ENCODE peak calls at places on chromosomes 12 and 14, in four cellular contexts. X is endodermal cell, B is cardiac muscle cell, V is right cardiac atrium. S is an unnamed sample. For H3K27me3, the result is how much of the 10 kb centered on the place peaks cover.

GRCh38 chr14:32623300-32624093 is 294.4 kb downstream of the AKAP6 start:
- DNase-seq in X (no peak), B (peak), V (no peak), S (no peak)

GRCh38 chr14:100662850-100663527 is 63.7 kb upstream of the DLK1 start:
- DNase-seq in X (peak), B (peak), V (peak), S (peak)

GRCh38 chr12:50110762-50111416 is 1.1 kb upstream of the COX14 start:
- DNase-seq in X (peak), B (no peak), V (peak), S (no peak)

GRCh38 chr14:38405851-38406630 is 150.1 kb upstream of the CLEC14A start:
- DNase-seq in X (peak), B (peak), V (no peak), S (no peak)

GRCh38 chr14:99196310-99196650 is 75.7 kb downstream of the BCL11B start:
- DNase-seq in X (no peak), B (no peak), V (no peak), S (no peak)

GRCh38 chr12:77232045-77232444 is 166.7 kb upstream of the E2F7 start:
- DNase-seq in X (no peak), B (peak), V (no peak), S (no peak)

GRCh38 chr14:103161054-103161397 is 37.8 kb downstream of the TNFAIP2 start:
- DNase-seq in X (peak), B (peak), V (no peak), S (no peak)

GRCh38 chr12:11564984-11565651 is 84.4 kb upstream of the ETV6 start:
- DNase-seq in X (no peak), B (no peak), V (no peak), S (no peak)

GRCh38 chr12:68080577-68080976 is 79.0 kb downstream of the IFNG start:
- DNase-seq in X (peak), B (no peak), V (no peak), S (no peak)

GRCh38 chr12:132444957-132445883 is 44.7 kb upstream of the FBRSL1 start:
- DNase-seq in X (peak), B (no peak), V (peak), S (peak)

GRCh38 chr14:73244541-73244940 is 7.2 kb downstream of the PAPLN start:
- DNase-seq in X (no peak), B (no peak), V (no peak), S (no peak)

GRCh38 chr12:88896958-88897357 is 316.7 kb upstream of the KITLG start:
- DNase-seq in X (no peak), B (no peak), V (no peak), S (no peak)

GRCh38 chr14:59148334-59148900 is 40.0 kb upstream of the DAAM1 start:
- DNase-seq in X (no peak), B (no peak), V (no peak), S (no peak)

GRCh38 chr14:31038521-31039166 is 12.5 kb upstream of the STRN3 start:
- DNase-seq in X (peak), B (peak), V (no peak), S (no peak)

GRCh38 chr12:3098436-3098835 is 21.3 kb downstream of the TSPAN9 start:
- DNase-seq in X (no peak), B (no peak), V (no peak), S (no peak)

GRCh38 chr12:76422878-76423438 is 74.7 kb upstream of the BBS10 start:
- DNase-seq in X (no peak), B (peak), V (no peak), S (no peak)

GRCh38 chr14:92991536-92991935 is 68.6 kb downstream of the CHGA start:
- DNase-seq in X (no peak), B (no peak), V (peak), S (no peak)

GRCh38 chr12:109842021-109842420 is 8.8 kb upstream of the TRPV4 start:
- DNase-seq in X (peak), B (no peak), V (no peak), S (no peak)

GRCh38 chr12:22670762-22671161 is 45.8 kb downstream of the ETNK1 start:
- DNase-seq in X (no peak), B (peak), V (no peak), S (no peak)

GRCh38 chr12:88615490-88615889 is 35.2 kb upstream of the KITLG start:
- DNase-seq in X (no peak), B (no peak), V (no peak), S (no peak)

GRCh38 chr14:74299061-74299545 is 3.6 kb downstream of the ABCD4 start:
- DNase-seq in X (peak), B (peak), V (no peak), S (no peak)

GRCh38 chr12:109736552-109737108 is 23.0 kb downstream of the FAM222A start:
- DNase-seq in X (peak), B (peak), V (peak), S (no peak)

GRCh38 chr12:58252914-58253313 is 311.5 kb downstream of the ATP23 start:
- DNase-seq in X (no peak), B (no peak), V (no peak), S (no peak)

GRCh38 chr12:42585846-42586226 is 3.7 kb downstream of the PRICKLE1 start:
- DNase-seq in X (no peak), B (no peak), V (no peak), S (no peak)

GRCh38 chr12:58583541-58583940 is 336.8 kb downstream of the LRIG3 start:
- DNase-seq in X (no peak), B (peak), V (no peak), S (no peak)

GRCh38 chr14:53767566-53767965 is 189.1 kb downstream of the BMP4 start:
- DNase-seq in X (no peak), B (peak), V (no peak), S (no peak)

GRCh38 chr12:53725824-53726223 is 1.4 kb downstream of the CALCOCO1 start:
- DNase-seq in X (no peak), B (peak), V (no peak), S (no peak)

GRCh38 chr12:106271575-106272505 is 24.0 kb upstream of the CKAP4 start:
- DNase-seq in X (peak), B (no peak), V (no peak), S (no peak)

GRCh38 chr12:92928431-92928961 is 599 bp downstream of the EEA1 start:
- DNase-seq in X (peak), B (peak), V (peak), S (peak)

GRCh38 chr12:132351751-132352495 is 22.5 kb upstream of the GALNT9 start:
- DNase-seq in X (no peak), B (no peak), V (peak), S (no peak)

GRCh38 chr14:100747021-100747586 is 20.4 kb downstream of the DLK1 start:
- DNase-seq in X (peak), B (peak), V (no peak), S (no peak)

GRCh38 chr14:96508900-96509299 is 6.7 kb downstream of the PAPOLA start:
- DNase-seq in X (no peak), B (peak), V (no peak), S (no peak)

GRCh38 chr14:26330982-26331381 is 266.9 kb downstream of the NOVA1 start:
- DNase-seq in X (peak), B (no peak), V (no peak), S (no peak)

GRCh38 chr12:108788911-108789310 is 57.6 kb upstream of the CORO1C start:
- DNase-seq in X (no peak), B (no peak), V (no peak), S (no peak)

DNA sequence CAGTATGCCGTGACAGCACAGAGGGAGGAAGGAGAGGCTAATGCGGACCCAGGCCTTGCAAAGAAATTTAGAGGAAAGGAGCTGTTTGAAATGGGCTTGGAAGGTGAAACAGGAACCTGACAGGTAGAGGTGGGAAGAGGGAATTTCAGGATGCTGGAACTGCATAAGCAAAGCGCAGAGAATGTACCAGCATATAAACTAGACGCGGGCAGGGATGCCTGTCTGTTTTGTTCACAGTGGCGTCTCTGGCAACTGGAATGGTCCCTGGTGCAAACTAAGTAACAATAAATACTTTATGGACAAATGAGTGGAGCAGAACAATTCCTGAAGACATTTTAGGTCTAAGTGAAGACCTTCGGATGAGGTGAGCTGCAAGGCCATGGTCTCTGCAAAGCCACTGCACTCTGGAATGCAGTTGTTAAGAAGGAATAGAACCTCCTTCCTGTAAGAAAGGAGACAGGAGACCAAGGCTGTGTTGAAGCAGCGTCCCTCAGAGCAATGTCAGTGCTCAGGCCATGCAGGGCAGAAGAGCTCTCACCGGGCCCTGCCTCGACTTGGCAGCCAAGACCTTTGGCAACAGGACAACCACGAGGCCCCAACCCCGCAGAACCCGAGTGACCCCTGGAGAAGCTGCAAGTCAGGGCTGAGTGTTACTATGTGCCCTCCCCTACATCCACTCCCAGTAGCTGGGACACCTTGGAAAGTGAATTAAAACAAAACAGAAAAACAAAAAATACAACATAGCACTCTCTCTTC is 42.8 kb downstream of the PITPNM2 start:
- DNase-seq in X (no peak), B (no peak), V (peak), S (no peak)
- H3K27ac ChIP-seq in X (no peak), B (no peak), V (peak), S (peak)

GRCh38 chr14:68931474-68932051 is 47.5 kb downstream of the ACTN1 start:
- DNase-seq in X (no peak), B (no peak), V (no peak), S (no peak)
- H3K4me3 ChIP-seq in X (no peak), B (no peak), V (no peak), S (no peak)

DNA sequence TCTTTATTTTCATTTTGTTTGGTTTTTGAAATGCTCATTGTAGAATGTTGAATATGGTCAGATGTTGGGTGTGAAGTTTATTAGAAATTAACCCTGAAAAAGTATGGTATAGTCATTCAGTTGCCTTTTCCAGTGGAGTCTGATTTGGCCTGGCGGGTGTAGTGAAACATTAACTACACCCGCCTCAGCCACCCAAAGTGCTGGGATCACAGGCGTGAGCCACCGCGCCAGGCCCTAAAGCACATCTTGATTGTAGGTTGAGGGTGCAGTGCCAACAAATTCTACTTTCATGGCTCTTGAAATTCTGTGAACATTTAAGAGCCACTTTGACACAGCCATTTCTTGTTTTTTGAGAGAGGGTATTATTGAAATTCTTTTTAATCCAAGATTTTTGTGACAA is 624.9 kb downstream of the DIO2 start:
- DNase-seq in X (no peak), B (no peak), V (no peak), S (no peak)
- H3K27me3 ChIP-seq in X (under half), B (under half), V (under half), S (under half)

DNA sequence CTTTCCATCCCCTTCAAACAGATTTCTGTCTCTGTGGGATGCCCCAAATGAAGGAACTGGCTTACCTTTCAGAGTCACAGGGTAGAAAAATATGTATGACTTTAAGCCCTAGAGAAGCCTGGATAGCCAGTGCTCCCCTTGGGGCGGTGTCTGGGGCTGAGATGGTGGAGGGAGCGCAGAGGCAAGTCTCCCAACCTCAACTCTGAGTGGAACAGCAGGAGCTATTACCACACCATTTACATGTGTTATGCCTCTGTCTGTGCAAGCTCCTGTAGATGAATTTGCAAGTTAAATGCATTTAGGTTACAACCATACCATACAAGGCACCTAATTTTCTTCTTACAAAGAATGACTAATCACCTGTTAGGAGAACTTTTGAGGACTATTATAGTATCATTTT is 50.4 kb upstream of the CLMN start:
- DNase-seq in X (peak), B (no peak), V (no peak), S (no peak)
- H3K27ac ChIP-seq in X (no peak), B (no peak), V (no peak), S (no peak)

GRCh38 chr12:39372929-39373328 is 70.0 kb downstream of the KIF21A start:
- DNase-seq in X (no peak), B (peak), V (no peak), S (no peak)

GRCh38 chr12:39375206-39375808 is 67.6 kb downstream of the KIF21A start:
- DNase-seq in X (peak), B (no peak), V (no peak), S (no peak)

GRCh38 chr12:39383064-39383552 is 59.8 kb downstream of the KIF21A start:
- DNase-seq in X (no peak), B (no peak), V (no peak), S (no peak)

GRCh38 chr12:39380090-39380489 is 62.8 kb downstream of the KIF21A start:
- DNase-seq in X (no peak), B (no peak), V (no peak), S (no peak)

GRCh38 chr12:39378346-39378745 is 64.6 kb downstream of the KIF21A start:
- DNase-seq in X (no peak), B (peak), V (no peak), S (no peak)
- H3K4me3 ChIP-seq in X (no peak), B (no peak), V (no peak), S (no peak)

GRCh38 chr14:23249810-23250209 is 12.1 kb downstream of the RNF212B start:
- DNase-seq in X (no peak), B (no peak), V (no peak), S (no peak)
- H3K27me3 ChIP-seq in X (under half), B (under half), V (under half), S (under half)

GRCh38 chr12:27583981-27584380 is 60.0 kb downstream of the PPFIBP1 start:
- DNase-seq in X (no peak), B (no peak), V (no peak), S (no peak)

GRCh38 chr12:27577688-27578087 is 53.7 kb downstream of the PPFIBP1 start:
- DNase-seq in X (no peak), B (no peak), V (no peak), S (no peak)

GRCh38 chr12:27583057-27583797 is 59.2 kb downstream of the PPFIBP1 start:
- DNase-seq in X (no peak), B (peak), V (no peak), S (no peak)

GRCh38 chr12:27578689-27579372 is 54.8 kb downstream of the PPFIBP1 start:
- DNase-seq in X (no peak), B (no peak), V (no peak), S (no peak)

DNA sequence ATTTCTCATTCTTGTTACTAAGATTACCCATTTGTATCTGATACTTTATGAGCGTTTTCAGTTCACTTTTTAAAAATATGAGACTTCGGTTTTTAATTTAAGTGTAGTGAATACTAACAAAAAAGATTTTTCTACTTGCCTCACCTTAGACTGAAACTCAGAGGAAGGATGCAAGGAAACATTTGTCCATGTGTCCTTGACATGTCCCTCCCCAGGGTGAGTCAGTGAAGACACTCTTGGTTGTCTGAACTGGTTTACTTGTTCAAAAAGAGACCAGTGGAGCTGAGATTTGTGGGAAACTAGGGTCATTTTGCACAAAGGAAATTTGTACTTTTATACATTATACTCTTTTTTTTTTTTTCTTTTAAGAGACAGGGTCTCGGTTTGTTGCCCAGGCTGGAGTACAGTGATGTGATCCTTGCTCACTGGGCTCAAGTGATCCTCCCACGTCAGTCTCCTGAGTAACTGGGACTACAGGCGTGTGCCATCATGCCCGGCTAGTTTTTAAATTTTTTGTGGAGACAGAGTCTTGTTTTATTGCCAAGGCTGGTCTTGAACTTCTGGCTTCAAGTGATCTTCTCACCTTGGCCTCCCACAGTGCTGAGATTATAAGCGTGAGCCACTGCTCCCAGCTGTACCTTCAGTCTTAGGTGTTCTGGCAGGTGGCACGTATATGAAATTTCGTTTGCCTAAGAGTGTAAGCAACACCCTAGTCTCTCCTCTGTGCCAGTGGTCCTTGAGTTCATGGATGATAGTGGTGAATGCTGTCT is 56.7 kb downstream of the PPFIBP1 start:
- DNase-seq in X (no peak), B (no peak), V (no peak), S (no peak)
- H3K27ac ChIP-seq in X (no peak), B (no peak), V (peak), S (no peak)

GRCh38 chr12:70258605-70259403 is 15.6 kb downstream of the CNOT2 start:
- DNase-seq in X (peak), B (no peak), V (no peak), S (no peak)
- H3K4me3 ChIP-seq in X (no peak), B (no peak), V (no peak), S (no peak)

GRCh38 chr12:113911971-113912760 is 54.0 kb downstream of the RBM19 start:
- DNase-seq in X (no peak), B (no peak), V (no peak), S (no peak)

GRCh38 chr12:113914176-113914575 is 51.9 kb downstream of the RBM19 start:
- DNase-seq in X (no peak), B (no peak), V (no peak), S (no peak)

GRCh38 chr12:113914806-113915205 is 51.3 kb downstream of the RBM19 start:
- DNase-seq in X (no peak), B (no peak), V (no peak), S (no peak)

GRCh38 chr12:113910751-113911272 is 55.3 kb downstream of the RBM19 start:
- DNase-seq in X (no peak), B (no peak), V (no peak), S (no peak)

GRCh38 chr12:113912761-113913295 is 53.3 kb downstream of the RBM19 start:
- DNase-seq in X (peak), B (peak), V (peak), S (no peak)
- H3K27me3 ChIP-seq in X (under half), B (under half), V (under half), S (under half)

S was measured in naive thymus-derived CD4-positive, alpha-beta T cell.